ENCODE peak calls at places on chromosomes 11 and 22, in four cellular contexts. E, N, V and K are unnamed samples.

GRCh38 chr11:70445605-70446004 is 47.3 kb downstream of the CTTN start:
- DNase-seq in E (no peak), V (no peak), N (no peak), K (no peak)

GRCh38 chr11:37811349-37811748 is 1213.3 kb upstream of the RAG2 start:
- DNase-seq in N (no peak), E (no peak), V (no peak), K (no peak)

GRCh38 chr22:27242917-27243589 is 558.5 kb downstream of the MN1 start:
- DNase-seq in E (no peak), V (no peak), N (no peak), K (peak)

GRCh38 chr11:15609445-15609844 is 494.7 kb downstream of the INSC start:
- DNase-seq in N (no peak), E (no peak), V (no peak), K (no peak)

GRCh38 chr11:113316251-113316650 is 1.9 kb downstream of the TTC12 start:
- DNase-seq in N (no peak), E (no peak), V (no peak), K (no peak)

GRCh38 chr11:110433393-110434333 is 3.9 kb downstream of the FDX1 start:
- DNase-seq in N (no peak), V (peak), E (peak), K (peak)

GRCh38 chr22:26784772-26785171 is 127.4 kb downstream of the MIAT start:
- DNase-seq in E (no peak), N (no peak), V (no peak), K (no peak)

GRCh38 chr22:45221201-45221600 is 19.5 kb downstream of the KIAA0930 start:
- DNase-seq in N (no peak), E (no peak), V (no peak), K (no peak)

GRCh38 chr11:67630230-67630942 is 649 bp upstream of the NUDT8 start:
- DNase-seq in V (peak), E (peak), N (peak), K (peak)

GRCh38 chr11:107834995-107835394 is 23.6 kb downstream of the SLC35F2 start:
- DNase-seq in V (no peak), E (no peak), N (no peak), K (no peak)

GRCh38 chr22:21865041-21865440 is 2.4 kb downstream of the MAPK1 start:
- DNase-seq in V (peak), N (peak), E (peak), K (peak)

GRCh38 chr11:65551572-65552398 is 6.4 kb downstream of the LTBP3 start:
- DNase-seq in V (peak), N (no peak), E (peak), K (peak)

GRCh38 chr11:75526192-75526541 is 426 bp upstream of the GDPD5 start:
- DNase-seq in V (no peak), E (no peak), N (no peak), K (no peak)

GRCh38 chr22:20579273-20580120 is 72.1 kb downstream of the MED15 start:
- DNase-seq in E (no peak), V (no peak), N (no peak), K (no peak)

GRCh38 chr11:2265396-2265795 is 5.0 kb downstream of the ASCL2 start:
- DNase-seq in V (no peak), N (no peak), E (no peak), K (no peak)

GRCh38 chr11:105164226-105164625 is 24.7 kb upstream of the CARD18 start:
- DNase-seq in V (no peak), N (no peak), E (no peak), K (no peak)

GRCh38 chr11:71364176-71364671 is 84.0 kb downstream of the DHCR7 start:
- DNase-seq in V (no peak), N (no peak), E (peak), K (no peak)

GRCh38 chr22:46667245-46667623 is 47.0 kb downstream of the GRAMD4 start:
- DNase-seq in V (no peak), N (no peak), E (no peak), K (no peak)

GRCh38 chr22:41919357-41920224 is 4.7 kb upstream of the SHISA8 start:
- DNase-seq in E (peak), N (no peak), V (no peak), K (no peak)

GRCh38 chr11:134978388-134979088 is 566.5 kb upstream of the B3GAT1 start:
- DNase-seq in V (no peak), N (no peak), E (no peak), K (no peak)

GRCh38 chr11:117633186-117633585 is 163.8 kb downstream of the DSCAML1 start:
- DNase-seq in V (no peak), E (no peak), N (no peak), K (no peak)

GRCh38 chr22:33909075-33909458 is 11.2 kb downstream of the LARGE1 start:
- DNase-seq in V (peak), E (no peak), N (peak), K (peak)

GRCh38 chr22:40817737-40818136 is 1.4 kb downstream of the SLC25A17 start:
- DNase-seq in N (no peak), V (no peak), E (no peak), K (no peak)

GRCh38 chr22:25013634-25014033 is 61.1 kb downstream of the KIAA1671 start:
- DNase-seq in E (no peak), N (no peak), V (no peak), K (no peak)

GRCh38 chr11:110130642-110131238 is 37.5 kb downstream of the ZC3H12C start:
- DNase-seq in N (no peak), E (no peak), V (peak), K (peak)

GRCh38 chr22:39589880-39590279 is 19.3 kb downstream of the CACNA1I start:
- DNase-seq in N (no peak), E (no peak), V (no peak), K (no peak)

GRCh38 chr22:38314140-38314991 is 2.9 kb downstream of the CSNK1E start:
- DNase-seq in N (no peak), V (peak), E (peak), K (peak)

GRCh38 chr22:38314992-38315800 is 2.0 kb downstream of the CSNK1E start:
- DNase-seq in E (peak), N (no peak), V (peak), K (no peak)

GRCh38 chr22:38312261-38312800 is 4.9 kb downstream of the CSNK1E start:
- DNase-seq in N (no peak), V (peak), E (peak), K (no peak)

GRCh38 chr22:38311331-38311635 is 6.0 kb downstream of the CSNK1E start:
- DNase-seq in V (no peak), N (no peak), E (no peak), K (no peak)

DNA sequence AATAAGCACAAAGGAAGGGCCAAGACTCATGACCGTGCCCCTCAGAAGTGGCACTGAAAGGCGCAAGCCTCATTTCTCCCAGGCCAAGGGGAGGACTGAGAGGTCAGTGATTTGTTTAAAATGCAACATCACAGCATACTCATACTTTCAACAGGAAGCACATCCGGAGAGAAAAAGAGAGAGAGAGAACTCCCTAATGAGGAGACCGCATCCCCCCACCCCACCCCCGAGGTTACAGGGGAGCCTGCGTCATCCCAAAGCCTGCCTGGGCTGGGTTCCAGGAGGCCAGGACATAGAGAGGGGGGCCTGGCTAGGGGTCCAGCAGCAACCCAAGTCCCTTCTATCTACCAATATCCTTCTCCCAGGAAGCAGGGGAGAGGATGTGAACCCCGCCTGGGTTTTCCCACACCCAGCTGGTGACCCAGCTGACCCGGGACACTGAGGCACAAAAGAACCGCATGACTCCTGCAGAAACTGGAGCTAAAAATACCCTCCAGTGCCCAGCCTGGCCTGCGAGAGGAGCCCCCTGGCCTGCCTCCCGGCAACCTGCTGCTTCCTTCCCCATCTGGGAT is 3.8 kb downstream of the CSNK1E start:
- DNase-seq in N (peak), V (peak), E (peak), K (peak)
- H3K4me3 ChIP-seq in N (peak), V (peak), E (peak), K (peak)

GRCh38 chr11:11407065-11407737 is 54.2 kb upstream of the CSNK2A3 start:
- DNase-seq in E (no peak), V (no peak), N (no peak), K (no peak)
- TF ChIP-seq CTCF in E (no peak), V (no peak), N (no peak), K (no peak)

GRCh38 chr22:29030618-29031235 is 30.9 kb downstream of the C22orf31 start:
- DNase-seq in E (peak), N (no peak), V (peak), K (peak)
- H3K4me3 ChIP-seq in E (peak), N (peak), V (peak), K (peak)

GRCh38 chr11:8243458-8243857 is 20.2 kb downstream of the LMO1 start:
- DNase-seq in V (no peak), N (no peak), E (no peak), K (no peak)
- TF ChIP-seq CTCF in V (no peak), N (no peak), E (no peak), K (no peak)

DNA sequence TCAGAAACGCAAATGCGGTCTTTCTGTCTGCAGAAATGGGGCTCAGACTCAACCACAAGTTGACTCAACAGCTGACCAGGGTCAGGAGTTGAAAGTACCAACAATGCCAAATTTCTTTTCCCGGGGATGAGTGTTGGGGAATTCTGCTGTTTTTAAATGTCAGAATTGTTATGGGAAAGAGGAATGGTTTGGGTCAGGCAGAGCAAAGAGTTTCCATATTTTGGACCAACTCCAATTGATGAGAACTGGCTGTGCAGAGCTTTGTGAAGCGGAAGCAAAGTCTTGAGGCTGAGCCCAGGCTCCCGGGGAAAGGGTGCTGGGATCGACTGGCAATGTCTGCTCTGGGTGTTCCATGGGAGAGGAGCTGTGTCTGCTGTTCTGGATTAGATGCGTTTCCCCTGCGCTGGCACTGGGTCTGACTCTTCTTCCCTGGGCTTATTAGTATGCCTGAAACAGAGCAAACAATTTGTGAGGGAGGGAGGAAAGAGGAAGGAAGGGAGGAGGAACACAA is 36.2 kb downstream of the TXN2 start:
- DNase-seq in N (peak), V (peak), E (peak), K (peak)
- H3K4me3 ChIP-seq in N (no peak), V (no peak), E (no peak), K (no peak)

GRCh38 chr11:77073328-77074001 is 6.7 kb downstream of the CAPN5 start:
- DNase-seq in N (peak), V (peak), E (peak), K (peak)
- TF ChIP-seq CTCF in N (peak), V (peak), E (peak), K (peak)

GRCh38 chr11:85086511-85087284 is 540.4 kb downstream of the DLG2 start:
- DNase-seq in V (no peak), N (peak), E (peak), K (no peak)
- H3K4me3 ChIP-seq in V (no peak), N (no peak), E (no peak), K (no peak)